ENCODE peak calls at places on chromosome 20, in eight cellular contexts. One of them, this sample, is unnamed. For H3K4me1, the result is how much of the 10 kb centered on the place peaks cover.

GRCh38 chr20:48574383-48574782 is 253.4 kb downstream of the PREX1 start:
- DNase-seq in esophagus squamous epithelium: no peak
- DNase-seq in adrenal gland: peak
- DNase-seq in osteoblast: no peak
- DNase-seq in H9: peak
- DNase-seq in testis: peak
- DNase-seq in heart left ventricle: no peak
- DNase-seq in IMR-90: no peak
- DNase-seq in this sample: no peak

GRCh38 chr20:46027245-46027853 is 1.7 kb upstream of the SLC12A5 start:
- DNase-seq in esophagus squamous epithelium: no peak
- DNase-seq in adrenal gland: peak
- DNase-seq in osteoblast: peak
- DNase-seq in H9: no peak
- DNase-seq in testis: peak
- DNase-seq in heart left ventricle: no peak
- DNase-seq in IMR-90: peak
- DNase-seq in this sample: no peak

GRCh38 chr20:53582574-53583351 is 10.9 kb downstream of the ZNF217 start:
- DNase-seq in esophagus squamous epithelium: no peak
- DNase-seq in adrenal gland: peak
- DNase-seq in osteoblast: peak
- DNase-seq in H9: no peak
- DNase-seq in testis: no peak
- DNase-seq in heart left ventricle: no peak
- DNase-seq in IMR-90: peak
- DNase-seq in this sample: peak

GRCh38 chr20:57361517-57361916 is 10.5 kb downstream of the RAE1 start:
- DNase-seq in esophagus squamous epithelium: no peak
- DNase-seq in adrenal gland: no peak
- DNase-seq in osteoblast: peak
- DNase-seq in H9: no peak
- DNase-seq in testis: no peak
- DNase-seq in heart left ventricle: no peak
- DNase-seq in IMR-90: peak
- DNase-seq in this sample: no peak

GRCh38 chr20:59701236-59701635 is 96.9 kb downstream of the PHACTR3 start:
- DNase-seq in esophagus squamous epithelium: no peak
- DNase-seq in adrenal gland: no peak
- DNase-seq in osteoblast: no peak
- DNase-seq in H9: no peak
- DNase-seq in testis: no peak
- DNase-seq in heart left ventricle: no peak
- DNase-seq in IMR-90: no peak
- DNase-seq in this sample: no peak

GRCh38 chr20:43844778-43845614 is 69.7 kb upstream of the TOX2 start:
- DNase-seq in esophagus squamous epithelium: no peak
- DNase-seq in adrenal gland: peak
- DNase-seq in osteoblast: peak
- DNase-seq in H9: no peak
- DNase-seq in testis: peak
- DNase-seq in heart left ventricle: no peak
- DNase-seq in IMR-90: peak
- DNase-seq in this sample: no peak

GRCh38 chr20:8082999-8083398 is 49.1 kb upstream of the PLCB1 start:
- DNase-seq in esophagus squamous epithelium: no peak
- DNase-seq in adrenal gland: peak
- DNase-seq in osteoblast: no peak
- DNase-seq in H9: no peak
- DNase-seq in testis: no peak
- DNase-seq in heart left ventricle: peak
- DNase-seq in IMR-90: peak
- DNase-seq in this sample: no peak

GRCh38 chr20:7094438-7094997 is 327.0 kb downstream of the BMP2 start:
- DNase-seq in esophagus squamous epithelium: no peak
- DNase-seq in adrenal gland: peak
- DNase-seq in osteoblast: peak
- DNase-seq in H9: peak
- DNase-seq in testis: peak
- DNase-seq in heart left ventricle: no peak
- DNase-seq in IMR-90: peak
- DNase-seq in this sample: no peak

GRCh38 chr20:42419814-42420532 is 769.7 kb downstream of the PTPRT start:
- DNase-seq in esophagus squamous epithelium: no peak
- DNase-seq in adrenal gland: no peak
- DNase-seq in osteoblast: peak
- DNase-seq in H9: no peak
- DNase-seq in testis: no peak
- DNase-seq in heart left ventricle: no peak
- DNase-seq in IMR-90: no peak
- DNase-seq in this sample: no peak

GRCh38 chr20:51354191-51354768 is 188.2 kb downstream of the NFATC2 start:
- DNase-seq in esophagus squamous epithelium: no peak
- DNase-seq in adrenal gland: no peak
- DNase-seq in osteoblast: peak
- DNase-seq in H9: no peak
- DNase-seq in testis: no peak
- DNase-seq in heart left ventricle: no peak
- DNase-seq in IMR-90: peak
- DNase-seq in this sample: no peak

GRCh38 chr20:4169360-4170214 is 154.2 kb upstream of the RNF24 start:
- DNase-seq in esophagus squamous epithelium: no peak
- DNase-seq in adrenal gland: no peak
- DNase-seq in osteoblast: peak
- DNase-seq in H9: no peak
- DNase-seq in testis: no peak
- DNase-seq in heart left ventricle: no peak
- DNase-seq in IMR-90: no peak
- DNase-seq in this sample: no peak

GRCh38 chr20:20407891-20408805 is 40.2 kb downstream of the INSM1 start:
- DNase-seq in esophagus squamous epithelium: no peak
- DNase-seq in adrenal gland: no peak
- DNase-seq in osteoblast: no peak
- DNase-seq in H9: no peak
- DNase-seq in testis: no peak
- DNase-seq in heart left ventricle: no peak
- DNase-seq in IMR-90: peak
- DNase-seq in this sample: no peak

GRCh38 chr20:18252597-18253451 is 35.5 kb upstream of the ZNF133 start:
- DNase-seq in esophagus squamous epithelium: no peak
- DNase-seq in adrenal gland: no peak
- DNase-seq in osteoblast: no peak
- DNase-seq in H9: no peak
- DNase-seq in testis: no peak
- DNase-seq in heart left ventricle: no peak
- DNase-seq in IMR-90: no peak
- DNase-seq in this sample: no peak

GRCh38 chr20:2624190-2624589 is 28.2 kb upstream of the NOP56 start:
- DNase-seq in esophagus squamous epithelium: no peak
- DNase-seq in adrenal gland: no peak
- DNase-seq in osteoblast: no peak
- DNase-seq in H9: no peak
- DNase-seq in testis: no peak
- DNase-seq in heart left ventricle: no peak
- DNase-seq in IMR-90: no peak
- DNase-seq in this sample: peak

GRCh38 chr20:61253640-61254511 is 1.8 kb downstream of the CDH4 start:
- DNase-seq in esophagus squamous epithelium: no peak
- DNase-seq in adrenal gland: no peak
- DNase-seq in osteoblast: peak
- DNase-seq in H9: peak
- DNase-seq in testis: peak
- DNase-seq in heart left ventricle: no peak
- DNase-seq in IMR-90: peak
- DNase-seq in this sample: no peak

GRCh38 chr20:18645851-18646250 is 58.0 kb downstream of the DTD1 start:
- DNase-seq in esophagus squamous epithelium: no peak
- DNase-seq in adrenal gland: peak
- DNase-seq in osteoblast: no peak
- DNase-seq in H9: no peak
- DNase-seq in testis: no peak
- DNase-seq in heart left ventricle: no peak
- DNase-seq in IMR-90: peak
- DNase-seq in this sample: no peak

GRCh38 chr20:32028647-32029372 is 18.6 kb downstream of the CCM2L start:
- DNase-seq in esophagus squamous epithelium: no peak
- DNase-seq in adrenal gland: no peak
- DNase-seq in osteoblast: peak
- DNase-seq in H9: peak
- DNase-seq in testis: no peak
- DNase-seq in heart left ventricle: no peak
- DNase-seq in IMR-90: no peak
- DNase-seq in this sample: no peak

GRCh38 chr20:21503345-21503744 is 10.5 kb downstream of the NKX2-2 start:
- DNase-seq in esophagus squamous epithelium: no peak
- DNase-seq in adrenal gland: no peak
- DNase-seq in osteoblast: peak
- DNase-seq in H9: no peak
- DNase-seq in testis: no peak
- DNase-seq in heart left ventricle: no peak
- DNase-seq in IMR-90: peak
- DNase-seq in this sample: no peak

DNA sequence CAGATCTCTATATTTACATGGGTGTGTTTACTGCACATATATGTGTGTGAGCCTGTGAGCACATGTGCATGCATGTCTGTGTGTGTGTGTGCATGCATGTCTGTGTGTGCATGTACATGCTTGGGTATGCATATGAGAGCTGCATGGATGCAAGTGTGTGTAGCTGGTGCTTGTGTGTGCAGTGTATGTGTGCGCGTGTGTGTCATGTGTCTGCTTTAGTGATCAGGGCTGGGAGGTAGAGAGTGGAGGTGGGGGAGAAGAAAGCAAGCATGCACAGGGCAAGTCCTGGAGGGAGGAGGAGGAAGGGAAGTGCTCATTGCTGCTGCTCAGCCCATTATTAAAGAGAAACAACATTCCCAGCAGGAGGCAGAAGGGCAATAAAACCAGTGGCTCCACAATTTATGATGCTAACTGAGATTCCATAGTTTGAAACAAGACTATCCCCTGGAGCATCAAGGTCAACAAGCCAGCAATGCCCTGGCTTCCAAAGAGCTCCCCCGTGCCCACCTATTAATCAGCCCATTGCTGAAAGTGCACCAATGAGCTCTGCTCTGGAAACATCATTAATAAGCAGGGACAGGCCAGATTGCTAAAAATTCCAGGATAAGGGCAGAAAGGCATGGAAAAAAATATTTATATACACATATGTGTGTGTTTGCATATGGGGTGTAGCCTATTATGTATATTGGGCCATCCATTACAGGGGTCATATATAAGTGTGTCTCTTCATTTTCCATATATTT is 414.0 kb downstream of the MAFB start:
- DNase-seq in esophagus squamous epithelium: no peak
- DNase-seq in adrenal gland: no peak
- DNase-seq in osteoblast: no peak
- DNase-seq in H9: peak
- DNase-seq in testis: no peak
- DNase-seq in heart left ventricle: no peak
- DNase-seq in IMR-90: no peak
- DNase-seq in this sample: no peak
- TF ChIP-seq CTCF in esophagus squamous epithelium: no peak
- TF ChIP-seq CTCF in adrenal gland: no peak
- TF ChIP-seq CTCF in osteoblast: no peak
- TF ChIP-seq CTCF in H9: no peak
- TF ChIP-seq CTCF in testis: no peak
- TF ChIP-seq CTCF in heart left ventricle: no peak
- TF ChIP-seq CTCF in IMR-90: no peak
- TF ChIP-seq CTCF in this sample: no peak

GRCh38 chr20:34369265-34369664 is 6.2 kb downstream of the ITCH start:
- DNase-seq in esophagus squamous epithelium: no peak
- DNase-seq in adrenal gland: no peak
- DNase-seq in osteoblast: no peak
- DNase-seq in H9: no peak
- DNase-seq in testis: no peak
- DNase-seq in heart left ventricle: no peak
- DNase-seq in IMR-90: no peak
- DNase-seq in this sample: no peak

GRCh38 chr20:34370062-34370461 is 7.0 kb downstream of the ITCH start:
- DNase-seq in esophagus squamous epithelium: no peak
- DNase-seq in adrenal gland: no peak
- DNase-seq in osteoblast: no peak
- DNase-seq in H9: no peak
- DNase-seq in testis: no peak
- DNase-seq in heart left ventricle: no peak
- DNase-seq in IMR-90: no peak
- DNase-seq in this sample: no peak

GRCh38 chr20:34365765-34366213 is 2.7 kb downstream of the ITCH start:
- DNase-seq in esophagus squamous epithelium: no peak
- DNase-seq in adrenal gland: no peak
- DNase-seq in osteoblast: no peak
- DNase-seq in H9: no peak
- DNase-seq in testis: no peak
- DNase-seq in heart left ventricle: no peak
- DNase-seq in IMR-90: no peak
- DNase-seq in this sample: no peak

GRCh38 chr20:34367155-34367554 is 4.1 kb downstream of the ITCH start:
- DNase-seq in esophagus squamous epithelium: no peak
- DNase-seq in adrenal gland: no peak
- DNase-seq in osteoblast: no peak
- DNase-seq in H9: no peak
- DNase-seq in testis: no peak
- DNase-seq in heart left ventricle: no peak
- DNase-seq in IMR-90: no peak
- DNase-seq in this sample: no peak

DNA sequence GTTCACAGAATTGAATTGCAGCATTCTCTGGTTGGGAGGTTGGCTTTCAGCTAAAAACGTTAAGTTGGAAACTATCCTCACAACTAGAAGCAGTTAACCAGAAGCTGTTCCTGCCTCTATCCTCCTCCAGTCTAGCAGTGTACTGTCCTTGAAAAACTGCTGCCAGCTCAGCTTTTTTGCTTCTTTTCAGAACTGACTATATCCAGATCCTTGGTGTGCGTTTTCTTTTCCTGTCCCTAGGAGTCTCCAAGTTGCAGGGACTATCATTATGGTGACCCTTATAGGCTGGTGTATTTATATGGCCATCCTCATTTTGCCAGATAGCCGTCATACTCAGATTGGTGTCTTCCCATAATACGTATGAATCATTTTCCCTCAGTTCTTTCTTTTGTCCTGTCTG is 5.5 kb downstream of the ITCH start:
- DNase-seq in esophagus squamous epithelium: no peak
- DNase-seq in adrenal gland: peak
- DNase-seq in osteoblast: peak
- DNase-seq in H9: no peak
- DNase-seq in testis: peak
- DNase-seq in heart left ventricle: no peak
- DNase-seq in IMR-90: no peak
- DNase-seq in this sample: no peak
- H3K4me1 ChIP-seq in esophagus squamous epithelium: half or more
- H3K4me1 ChIP-seq in adrenal gland: under half
- H3K4me1 ChIP-seq in osteoblast: under half
- H3K4me1 ChIP-seq in H9: under half
- H3K4me1 ChIP-seq in testis: under half
- H3K4me1 ChIP-seq in heart left ventricle: under half
- H3K4me1 ChIP-seq in IMR-90: under half
- H3K4me1 ChIP-seq in this sample: under half

GRCh38 chr20:23350007-23350854 is at the start of gene NXT1:
- DNase-seq in esophagus squamous epithelium: peak
- DNase-seq in adrenal gland: peak
- DNase-seq in osteoblast: peak
- DNase-seq in H9: peak
- DNase-seq in testis: peak
- DNase-seq in heart left ventricle: peak
- DNase-seq in IMR-90: peak
- DNase-seq in this sample: peak
- TF ChIP-seq CTCF in esophagus squamous epithelium: no peak
- TF ChIP-seq CTCF in adrenal gland: peak
- TF ChIP-seq CTCF in osteoblast: no peak
- TF ChIP-seq CTCF in H9: no peak
- TF ChIP-seq CTCF in testis: peak
- TF ChIP-seq CTCF in heart left ventricle: no peak
- TF ChIP-seq CTCF in IMR-90: no peak
- TF ChIP-seq CTCF in this sample: peak

GRCh38 chr20:37915800-37916570 is 13.1 kb downstream of the VSTM2L start:
- DNase-seq in esophagus squamous epithelium: no peak
- DNase-seq in adrenal gland: peak
- DNase-seq in osteoblast: no peak
- DNase-seq in H9: peak
- DNase-seq in testis: peak
- DNase-seq in heart left ventricle: no peak
- DNase-seq in IMR-90: no peak
- DNase-seq in this sample: no peak
- H3K4me1 ChIP-seq in esophagus squamous epithelium: under half
- H3K4me1 ChIP-seq in adrenal gland: under half
- H3K4me1 ChIP-seq in osteoblast: under half
- H3K4me1 ChIP-seq in H9: under half
- H3K4me1 ChIP-seq in testis: under half
- H3K4me1 ChIP-seq in heart left ventricle: under half
- H3K4me1 ChIP-seq in IMR-90: under half
- H3K4me1 ChIP-seq in this sample: under half